ENCODE peak calls at places on chromosomes 4 and X, in four cellular contexts. V is stromal cell of bone marrow; B is stimulated activated naive CD8-positive, alpha-beta T cell treated with anti-CD3 and anti-CD28 coated beads, Interleukin-15, Interleukin-2, amounts not matched to agents 100 U/mL and 50 U/mL, for 24 hours; H is activated CD8-positive, alpha-beta memory T cell treated with anti-CD3 and anti-CD28 coated beads for 1 hour. L is an unnamed sample.

GRCh38 chrX:118941147-118941546 is 33.3 kb upstream of the LONRF3 start:
- DNase-seq in V (no peak), B (no peak), H (no peak), L (no peak)

GRCh38 chr4:55554453-55555030 is 7.8 kb upstream of the CLOCK start:
- DNase-seq in V (peak; percentile 43), B (no peak), H (no peak), L (no peak)

GRCh38 chrX:16797358-16797757 is 11.1 kb downstream of the TXLNG start:
- DNase-seq in V (peak; percentile 41), B (no peak), H (no peak), L (no peak)

GRCh38 chrX:8284131-8284530 is 113.1 kb upstream of the VCX2 start:
- DNase-seq in V (no peak), B (no peak), H (no peak), L (no peak)

GRCh38 chr4:36082817-36083216 is 161.5 kb downstream of the ARAP2 start:
- DNase-seq in V (no peak), B (no peak), H (no peak), L (no peak)

GRCh38 chr4:52107336-52107735 is 56.2 kb downstream of the SPATA18 start:
- DNase-seq in V (no peak), B (no peak), H (no peak), L (no peak)

GRCh38 chrX:18607966-18608365 is 63.9 kb downstream of the RS1 start:
- DNase-seq in V (no peak), B (no peak), H (no peak), L (no peak)

GRCh38 chr4:93232883-93233282 is 595.7 kb upstream of the ATOH1 start:
- DNase-seq in V (no peak), B (no peak), H (no peak), L (no peak)

GRCh38 chr4:124189545-124189944 is 523.0 kb downstream of the ANKRD50 start:
- DNase-seq in V (no peak), B (no peak), H (no peak), L (no peak)

L was measured in GM04503.